ENCODE peak calls at places on chromosomes 5 and 9, in nine cellular contexts. C is HFFc6; V is GM04503; P is coronary artery; J is iris pigment epithelial cell; I is GM12891; O is BJ; N is GM23248; Q is CD8-positive, alpha-beta memory T cell. U is an unnamed sample.
A peak's percentile ranks its signal among the peaks of the same experiment; 100 is the strongest.

GRCh38 chr5:173281910-173282309 is 46.3 kb downstream of the STC2 start:
- DNase-seq in C (no peak), V (no peak), P (no peak), J (peak; percentile 28), I (no peak), O (no peak), N (peak; percentile 34), Q (no peak), U (no peak)

GRCh38 chr9:135090547-135090946 is 3.1 kb downstream of the OLFM1 start:
- DNase-seq in C (no peak), V (no peak), P (no peak), J (no peak), I (no peak), O (no peak), N (peak; percentile 16), Q (no peak), U (no peak)

GRCh38 chr5:107630184-107630583 is 40.6 kb downstream of the EFNA5 start:
- DNase-seq in C (no peak), V (no peak), P (no peak), J (no peak), I (no peak), O (no peak), N (no peak), Q (no peak), U (no peak)

GRCh38 chr5:123138774-123139173 is 49.7 kb downstream of the PRDM6 start:
- DNase-seq in C (no peak), V (no peak), P (no peak), J (no peak), I (no peak), O (no peak), N (no peak), Q (no peak), U (no peak)

GRCh38 chr9:119273984-119274665 is 95.1 kb downstream of the BRINP1 start:
- DNase-seq in C (no peak), V (no peak), P (no peak), J (peak; percentile 3), I (no peak), O (no peak), N (peak; percentile 60), Q (no peak), U (no peak)

GRCh38 chr9:132977626-132978450 is 656 bp upstream of the GFI1B start:
- DNase-seq in C (peak; percentile 30), V (no peak), P (no peak), J (peak; percentile 45), I (peak; percentile 73), O (no peak), N (peak; percentile 68), Q (peak; percentile 74), U (peak; percentile 10)

GRCh38 chr5:3598236-3598635 is 2.6 kb downstream of the IRX1 start:
- DNase-seq in C (no peak), V (no peak), P (no peak), J (no peak), I (no peak), O (no peak), N (peak; percentile 61), Q (no peak), U (no peak)

GRCh38 chr5:72848474-72849428 is 32.3 kb downstream of the TNPO1 start:
- DNase-seq in C (no peak), V (no peak), P (no peak), J (peak; percentile 46), I (peak; percentile 37), O (no peak), N (peak; percentile 73), Q (peak; percentile 64), U (peak; percentile 58)

GRCh38 chr9:129567842-129568559 is 52.9 kb downstream of the C9orf50 start:
- DNase-seq in C (peak; percentile 72), V (no peak), P (peak; percentile 76), J (peak; percentile 67), I (no peak), O (no peak), N (peak; percentile 74), Q (no peak), U (no peak)

GRCh38 chr9:76717611-76718010 is 46.6 kb upstream of the PCA3 start:
- DNase-seq in C (no peak), V (peak; percentile 19), P (no peak), J (no peak), I (no peak), O (no peak), N (peak; percentile 65), Q (no peak), U (no peak)

GRCh38 chr9:4547016-4547415 is 56.7 kb downstream of the SLC1A1 start:
- DNase-seq in C (peak; percentile 7), V (no peak), P (no peak), J (peak; percentile 84), I (no peak), O (no peak), N (peak; percentile 60), Q (no peak), U (no peak)

GRCh38 chr5:3613726-3614125 is 18.1 kb downstream of the IRX1 start:
- DNase-seq in C (no peak), V (no peak), P (no peak), J (no peak), I (no peak), O (no peak), N (no peak), Q (no peak), U (no peak)

GRCh38 chr5:159128070-159128507 is 28.4 kb upstream of the EBF1 start:
- DNase-seq in C (no peak), V (no peak), P (no peak), J (no peak), I (no peak), O (no peak), N (no peak), Q (no peak), U (no peak)

GRCh38 chr9:21709464-21710058 is 92.9 kb upstream of the MTAP start:
- DNase-seq in C (peak; percentile 37), V (no peak), P (no peak), J (peak; percentile 56), I (no peak), O (no peak), N (peak; percentile 65), Q (peak; percentile 66), U (no peak)

GRCh38 chr9:112285056-112285455 is 48.4 kb downstream of the PTBP3 start:
- DNase-seq in C (no peak), V (no peak), P (no peak), J (no peak), I (no peak), O (no peak), N (no peak), Q (no peak), U (no peak)

GRCh38 chr5:179599566-179599965 is 23.9 kb downstream of the HNRNPH1 start:
- DNase-seq in C (no peak), V (no peak), P (no peak), J (no peak), I (no peak), O (no peak), N (no peak), Q (no peak), U (no peak)

GRCh38 chr9:124218438-124219289 is 39.1 kb upstream of the NEK6 start:
- DNase-seq in C (peak; percentile 40), V (no peak), P (peak; percentile 72), J (peak; percentile 66), I (peak; percentile 68), O (no peak), N (peak; percentile 78), Q (no peak), U (no peak)

GRCh38 chr5:168295574-168296201 is 4.2 kb downstream of the WWC1 start:
- DNase-seq in C (peak; percentile 48), V (no peak), P (no peak), J (peak; percentile 80), I (no peak), O (no peak), N (peak; percentile 70), Q (no peak), U (no peak)

GRCh38 chr5:80114856-80115255 is 79.7 kb downstream of the THBS4 start:
- DNase-seq in C (no peak), V (no peak), P (no peak), J (no peak), I (no peak), O (no peak), N (no peak), Q (no peak), U (no peak)

GRCh38 chr9:116572095-116572748 is 114.9 kb upstream of the TRIM32 start:
- DNase-seq in C (peak; percentile 65), V (no peak), P (peak; percentile 81), J (peak; percentile 80), I (peak; percentile 47), O (no peak), N (peak; percentile 88), Q (no peak), U (peak; percentile 3)

GRCh38 chr5:73513996-73514395 is 15.8 kb downstream of the BTF3 start:
- DNase-seq in C (no peak), V (no peak), P (no peak), J (no peak), I (no peak), O (no peak), N (no peak), Q (no peak), U (no peak)

GRCh38 chr5:176578391-176578808 is 29.3 kb downstream of the CDHR2 start:
- DNase-seq in C (peak; percentile 33), V (no peak), P (no peak), J (peak; percentile 64), I (no peak), O (no peak), N (peak; percentile 53), Q (peak; percentile 73), U (peak; percentile 15)

GRCh38 chr5:142364251-142365145 is 39.7 kb upstream of the SPRY4 start:
- DNase-seq in C (no peak), V (no peak), P (no peak), J (peak; percentile 41), I (no peak), O (no peak), N (no peak), Q (no peak), U (peak; percentile 31)

GRCh38 chr5:40030661-40031060 is 605.9 kb upstream of the DAB2 start:
- DNase-seq in C (no peak), V (no peak), P (no peak), J (peak; percentile 37), I (no peak), O (no peak), N (no peak), Q (no peak), U (no peak)

GRCh38 chr5:150846651-150847333 is 471 bp downstream of the IRGM start:
- DNase-seq in C (peak; percentile 82), V (peak; percentile 37), P (no peak), J (peak; percentile 92), I (peak; percentile 32), O (peak; percentile 50), N (peak; percentile 93), Q (peak; percentile 72), U (peak; percentile 70)

GRCh38 chr9:94779101-94779500 is 52.6 kb downstream of the AOPEP start:
- DNase-seq in C (no peak), V (no peak), P (no peak), J (no peak), I (no peak), O (no peak), N (no peak), Q (no peak), U (no peak)

GRCh38 chr5:67211926-67212325 is 15.3 kb upstream of the CD180 start:
- DNase-seq in C (peak; percentile 82), V (peak; percentile 45), P (no peak), J (peak; percentile 86), I (no peak), O (peak; percentile 42), N (peak; percentile 77), Q (no peak), U (no peak)

GRCh38 chr9:31137151-31137849 is 1247.1 kb upstream of the ACO1 start:
- DNase-seq in C (peak; percentile 22), V (no peak), P (no peak), J (peak; percentile 79), I (no peak), O (peak; percentile 10), N (peak; percentile 79), Q (no peak), U (no peak)

GRCh38 chr9:134619983-134620612 is 21.5 kb upstream of the COL5A1 start:
- DNase-seq in C (no peak), V (no peak), P (peak; percentile 62), J (no peak), I (no peak), O (no peak), N (no peak), Q (no peak), U (no peak)

GRCh38 chr9:137589441-137590122 is 730 bp downstream of the ZMYND19 start:
- DNase-seq in C (no peak), V (no peak), P (no peak), J (peak; percentile 42), I (peak; percentile 52), O (no peak), N (peak; percentile 66), Q (no peak), U (no peak)

GRCh38 chr5:87099967-87100366 is 167.7 kb upstream of the RASA1 start:
- DNase-seq in C (no peak), V (no peak), P (no peak), J (no peak), I (no peak), O (no peak), N (no peak), Q (no peak), U (no peak)